ENCODE peak calls at places on chromosome 1, in six cellular contexts. L, Q, Z, Y, H and J are unnamed samples.

GRCh38 chr1:38486115-38486514 is 373.5 kb downstream of the RRAGC start:
- DNase-seq in L (no peak), Q (no peak), Z (no peak), Y (no peak), H (no peak), J (no peak)

GRCh38 chr1:63724375-63724774 is 49.4 kb upstream of the ROR1 start:
- DNase-seq in L (no peak), Q (no peak), Z (no peak), Y (no peak), H (no peak), J (no peak)

GRCh38 chr1:29602203-29602602 is 365.9 kb downstream of the PTPRU start:
- DNase-seq in L (no peak), Q (no peak), Z (no peak), Y (no peak), H (no peak), J (no peak)

GRCh38 chr1:19357299-19357698 is 45.2 kb downstream of the SLC66A1 start:
- DNase-seq in L (no peak), Q (no peak), Z (no peak), Y (no peak), H (no peak), J (no peak)

GRCh38 chr1:198656500-198656932 is 17.7 kb downstream of the PTPRC start:
- DNase-seq in L (no peak), Q (no peak), Z (no peak), Y (peak; percentile 42), H (peak; percentile 93), J (peak; percentile 27)

GRCh38 chr1:68805097-68805641 is 308.3 kb upstream of the DEPDC1 start:
- DNase-seq in L (no peak), Q (no peak), Z (no peak), Y (no peak), H (no peak), J (no peak)

GRCh38 chr1:147545133-147545532 is 3.8 kb downstream of the BCL9 start:
- DNase-seq in L (peak; percentile 55), Q (peak; percentile 64), Z (no peak), Y (no peak), H (peak; percentile 90), J (no peak)

GRCh38 chr1:217948741-217949140 is 317.6 kb downstream of the SPATA17 start:
- DNase-seq in L (no peak), Q (no peak), Z (no peak), Y (no peak), H (no peak), J (no peak)

GRCh38 chr1:7003676-7004075 is 218.4 kb downstream of the CAMTA1 start:
- DNase-seq in L (no peak), Q (no peak), Z (no peak), Y (no peak), H (no peak), J (no peak)